ENCODE peak calls at places on chromosomes 5 and 9, in ten cellular contexts. D, P, C, E, V, I, B, H, R and F are unnamed samples.

GRCh38 chr5:178249191-178249989 is 16.8 kb upstream of the PHYKPL start:
- DNase-seq in D (no peak), P (peak; percentile 70), C (no peak), E (peak; percentile 48), V (no peak), I (peak; percentile 46), B (peak; percentile 27), H (peak; percentile 79), R (peak; percentile 83), F (no peak)

GRCh38 chr9:117782931-117783788 is 79.0 kb downstream of the TLR4 start:
- DNase-seq in D (peak; percentile 68), P (peak; percentile 80), C (peak; percentile 71), E (no peak), V (peak; percentile 62), I (peak; percentile 61), B (peak; percentile 84), H (peak; percentile 66), R (peak; percentile 80), F (peak; percentile 7)

GRCh38 chr5:86665984-86666760 is 48.4 kb downstream of the COX7C start:
- DNase-seq in D (no peak), P (no peak), C (peak; percentile 4), E (no peak), V (no peak), I (no peak), B (no peak), H (peak; percentile 60), R (no peak), F (no peak)

GRCh38 chr9:107737987-107738743 is 248.6 kb upstream of the KLF4 start:
- DNase-seq in D (no peak), P (peak; percentile 96), C (peak; percentile 41), E (peak; percentile 95), V (no peak), I (peak; percentile 95), B (peak; percentile 98), H (no peak), R (peak; percentile 92), F (no peak)

GRCh38 chr9:134434896-134435506 is 108.7 kb downstream of the RXRA start:
- DNase-seq in D (peak; percentile 74), P (peak; percentile 99), C (no peak), E (peak; percentile 97), V (no peak), I (peak; percentile 96), B (peak; percentile 99), H (no peak), R (peak; percentile 95), F (no peak)

GRCh38 chr5:1840071-1840547 is 38.9 kb downstream of the NDUFS6 start:
- DNase-seq in D (no peak), P (no peak), C (no peak), E (no peak), V (no peak), I (no peak), B (no peak), H (no peak), R (no peak), F (no peak)

GRCh38 chr5:163460562-163461176 is at the start of gene HMMR:
- DNase-seq in D (no peak), P (peak; percentile 35), C (peak; percentile 51), E (peak; percentile 23), V (no peak), I (peak; percentile 44), B (peak; percentile 36), H (no peak), R (no peak), F (no peak)

GRCh38 chr5:175820230-175820629 is 51.1 kb upstream of the CPLX2 start:
- DNase-seq in D (no peak), P (no peak), C (no peak), E (no peak), V (no peak), I (no peak), B (no peak), H (no peak), R (no peak), F (no peak)

GRCh38 chr9:105063665-105064247 is 135.8 kb upstream of the ABCA1 start:
- DNase-seq in D (peak; percentile 84), P (peak; percentile 81), C (peak; percentile 56), E (peak; percentile 95), V (no peak), I (peak; percentile 97), B (peak; percentile 92), H (peak; percentile 13), R (peak; percentile 68), F (no peak)

GRCh38 chr9:105067895-105068580 is 140.1 kb upstream of the ABCA1 start:
- DNase-seq in D (peak; percentile 51), P (peak; percentile 54), C (no peak), E (peak; percentile 76), V (no peak), I (peak; percentile 89), B (peak; percentile 39), H (no peak), R (peak; percentile 29), F (no peak)

GRCh38 chr9:105064248-105065118 is 136.5 kb upstream of the ABCA1 start:
- DNase-seq in D (peak; percentile 90), P (peak; percentile 97), C (peak; percentile 27), E (peak; percentile 97), V (peak; percentile 5), I (peak; percentile 98), B (peak; percentile 98), H (no peak), R (peak; percentile 96), F (no peak)

GRCh38 chr9:105065119-105066088 is 137.4 kb upstream of the ABCA1 start:
- DNase-seq in D (no peak), P (no peak), C (no peak), E (no peak), V (no peak), I (no peak), B (no peak), H (no peak), R (no peak), F (no peak)

GRCh38 chr9:105066265-105066865 is 138.4 kb upstream of the ABCA1 start:
- DNase-seq in D (no peak), P (no peak), C (no peak), E (no peak), V (no peak), I (no peak), B (peak; percentile 51), H (no peak), R (no peak), F (no peak)
- TF ChIP-seq CTCF in D (no peak), P (no peak), C (no peak), E (no peak), V (no peak), I (no peak), B (no peak), H (no peak), R (no peak), F (no peak)

GRCh38 chr5:33937017-33937699 is 972 bp downstream of the RXFP3 start:
- DNase-seq in D (no peak), P (no peak), C (no peak), E (no peak), V (no peak), I (no peak), B (no peak), H (no peak), R (no peak), F (no peak)

GRCh38 chr5:33937700-33938506 is 1.7 kb downstream of the RXFP3 start:
- DNase-seq in D (no peak), P (no peak), C (no peak), E (no peak), V (no peak), I (no peak), B (no peak), H (no peak), R (no peak), F (no peak)

GRCh38 chr5:33936381-33937016 is at the start of gene RXFP3:
- DNase-seq in D (no peak), P (peak; percentile 45), C (no peak), E (peak; percentile 23), V (no peak), I (peak; percentile 52), B (no peak), H (no peak), R (peak; percentile 39), F (no peak)

GRCh38 chr5:33933723-33934544 is 2.3 kb upstream of the RXFP3 start:
- DNase-seq in D (no peak), P (no peak), C (peak; percentile 89), E (peak; percentile 64), V (no peak), I (peak; percentile 56), B (peak; percentile 56), H (no peak), R (peak; percentile 39), F (peak; percentile 60)

GRCh38 chr5:33936004-33936380 is 194 bp upstream of the RXFP3 start:
- DNase-seq in D (no peak), P (peak; percentile 70), C (peak; percentile 69), E (peak; percentile 54), V (peak; percentile 89), I (peak; percentile 69), B (peak; percentile 61), H (peak; percentile 64), R (peak; percentile 47), F (peak; percentile 79)
- TF ChIP-seq CTCF in D (no peak), P (no peak), C (peak; percentile 24), E (no peak), V (no peak), I (no peak), B (peak; percentile 23), H (no peak), R (no peak), F (no peak)

GRCh38 chr5:53199882-53200281 is 90.3 kb upstream of the MOCS2 start:
- DNase-seq in D (no peak), P (no peak), C (no peak), E (no peak), V (no peak), I (no peak), B (no peak), H (no peak), R (no peak), F (no peak)

GRCh38 chr5:53200309-53200708 is 90.8 kb upstream of the MOCS2 start:
- DNase-seq in D (no peak), P (peak; percentile 25), C (no peak), E (peak; percentile 4), V (no peak), I (no peak), B (peak; percentile 6), H (no peak), R (no peak), F (no peak)

GRCh38 chr5:53206562-53206961 is 97.0 kb upstream of the MOCS2 start:
- DNase-seq in D (no peak), P (no peak), C (no peak), E (no peak), V (no peak), I (no peak), B (no peak), H (no peak), R (no peak), F (no peak)

DNA sequence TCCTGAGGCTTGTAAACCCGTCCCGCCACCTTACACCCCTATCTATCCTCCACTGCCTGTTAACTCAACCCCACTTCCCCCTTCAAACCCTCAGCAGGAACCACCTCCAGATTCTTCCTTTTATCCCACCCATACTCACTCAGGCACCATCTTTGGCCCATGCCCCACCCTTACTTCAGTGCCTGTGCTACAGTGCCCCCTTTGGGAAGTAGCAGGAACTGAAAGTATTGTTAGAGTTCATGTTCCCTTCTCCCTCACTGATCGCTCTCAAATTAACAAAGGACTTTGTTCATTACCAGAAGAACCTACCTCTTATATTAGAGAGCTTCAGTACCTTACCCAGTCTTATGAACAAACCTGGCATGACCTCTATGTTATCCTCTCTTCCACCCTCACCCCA is 92.2 kb upstream of the MOCS2 start:
- DNase-seq in D (no peak), P (no peak), C (no peak), E (no peak), V (no peak), I (no peak), B (no peak), H (peak; percentile 19), R (no peak), F (no peak)
- TF ChIP-seq CTCF in D (no peak), P (peak; percentile 29), C (peak; percentile 34), E (no peak), V (peak; percentile 38), I (peak; percentile 6), B (no peak), H (peak; percentile 28), R (peak; percentile 2), F (no peak)

GRCh38 chr5:62460578-62460983 is 48.0 kb downstream of the IPO11 start:
- DNase-seq in D (no peak), P (peak; percentile 79), C (peak; percentile 56), E (peak; percentile 68), V (no peak), I (peak; percentile 51), B (peak; percentile 76), H (no peak), R (no peak), F (peak; percentile 52)
- TF ChIP-seq CTCF in D (peak; percentile 80), P (peak; percentile 71), C (peak; percentile 67), E (peak; percentile 82), V (peak; percentile 73), I (peak; percentile 71), B (peak; percentile 87), H (peak; percentile 88), R (peak; percentile 87), F (peak; percentile 79)